ENCODE peak calls at places on chromosomes 11 and 22, in five cellular contexts. M is SW480, D is AG09309, U is Peyer's patch, X is uterus. Y is an unnamed sample.

GRCh38 chr22:39089928-39090327 is 7.1 kb upstream of the APOBEC3H start:
- DNase-seq in D (no peak), X (no peak), M (no peak), U (no peak), Y (no peak)

GRCh38 chr11:111957663-111958415 is 20.7 kb downstream of the DIXDC1 start:
- DNase-seq in D (no peak), X (no peak), U (no peak), M (no peak), Y (no peak)

GRCh38 chr11:115920841-115921480 is 416.7 kb upstream of the CADM1 start:
- DNase-seq in M (no peak), X (no peak), U (no peak), D (no peak), Y (no peak)

GRCh38 chr22:41380993-41381328 is 781 bp upstream of the TEF start:
- DNase-seq in X (no peak), M (peak; percentile 91), U (peak; percentile 31), D (peak; percentile 94), Y (no peak)

GRCh38 chr22:28952857-28953256 is 69.5 kb downstream of the ZNRF3 start:
- DNase-seq in M (no peak), U (no peak), D (peak; percentile 13), X (no peak), Y (no peak)

GRCh38 chr22:50627452-50627913 is 469 bp downstream of the ARSA start:
- DNase-seq in M (peak; percentile 36), X (no peak), D (no peak), U (no peak), Y (no peak)

GRCh38 chr11:33375688-33376311 is 118.6 kb downstream of the HIPK3 start:
- DNase-seq in M (peak; percentile 19), D (no peak), X (no peak), U (no peak), Y (no peak)

GRCh38 chr11:74663315-74663714 is 67.9 kb downstream of the CHRDL2 start:
- DNase-seq in X (no peak), M (no peak), U (no peak), D (no peak), Y (no peak)

GRCh38 chr22:50583294-50583865 is 731 bp upstream of the CHKB start:
- DNase-seq in D (no peak), U (no peak), M (no peak), X (no peak), Y (no peak)

GRCh38 chr11:43879789-43880639 is 617 bp upstream of the ALKBH3 start:
- DNase-seq in U (no peak), X (no peak), D (no peak), M (no peak), Y (no peak)

GRCh38 chr11:128210148-128210940 is 377.0 kb downstream of the ETS1 start:
- DNase-seq in D (peak; percentile 98), M (peak; percentile 96), U (no peak), X (peak; percentile 44), Y (no peak)

GRCh38 chr11:62601114-62601363 is 626 bp downstream of the MTA2 start:
- DNase-seq in D (no peak), M (peak; percentile 33), U (no peak), X (peak; percentile 63), Y (no peak)

GRCh38 chr11:106446961-106447360 is 369.5 kb downstream of the AASDHPPT start:
- DNase-seq in M (no peak), D (no peak), U (no peak), X (no peak), Y (no peak)

GRCh38 chr11:96278039-96278897 is 64.7 kb downstream of the MAML2 start:
- DNase-seq in M (peak; percentile 65), X (no peak), U (no peak), D (no peak), Y (no peak)

GRCh38 chr11:129041611-129042018 is 98.9 kb upstream of the TP53AIP1 start:
- DNase-seq in D (no peak), M (no peak), X (no peak), U (no peak), Y (no peak)

GRCh38 chr11:41954034-41954433 is 494.6 kb upstream of the LRRC4C start:
- DNase-seq in M (no peak), U (no peak), D (no peak), X (no peak), Y (no peak)

GRCh38 chr11:9664276-9665171 is 647 bp downstream of the SWAP70 start:
- DNase-seq in X (peak; percentile 47), D (no peak), U (peak; percentile 37), M (peak; percentile 65), Y (no peak)

GRCh38 chr11:67357831-67358555 is 4.6 kb upstream of the POLD4 start:
- DNase-seq in U (no peak), M (peak; percentile 76), X (no peak), D (no peak), Y (no peak)

GRCh38 chr11:36452987-36453386 is 57.1 kb downstream of the TRAF6 start:
- DNase-seq in U (no peak), D (no peak), X (no peak), M (no peak), Y (peak; percentile 59)

GRCh38 chr22:40487663-40488249 is 117.4 kb downstream of the SGSM3 start:
- DNase-seq in M (peak; percentile 30), X (no peak), D (no peak), U (no peak), Y (no peak)

GRCh38 chr22:37624876-37625275 is 14.6 kb upstream of the SH3BP1 start:
- DNase-seq in D (no peak), U (no peak), M (no peak), X (no peak), Y (no peak)

GRCh38 chr11:104361975-104362374 is 198.0 kb upstream of the PDGFD start:
- DNase-seq in U (no peak), X (no peak), D (no peak), M (no peak), Y (no peak)

GRCh38 chr11:122186439-122187080 is 70.5 kb upstream of the BLID start:
- DNase-seq in X (no peak), D (peak; percentile 99), M (no peak), U (no peak), Y (peak; percentile 100)

GRCh38 chr11:33899383-33900037 is 7.6 kb upstream of the LMO2 start:
- DNase-seq in D (peak; percentile 29), X (peak; percentile 85), U (no peak), M (peak; percentile 76), Y (no peak)

GRCh38 chr11:23653071-23653675 is 792.9 kb upstream of the CCDC179 start:
- DNase-seq in U (no peak), D (no peak), X (no peak), M (no peak), Y (no peak)

GRCh38 chr11:16086229-16086628 is 270.1 kb downstream of the SOX6 start:
- DNase-seq in M (no peak), X (no peak), U (no peak), D (no peak), Y (no peak)

GRCh38 chr11:22163394-22163797 is 29.5 kb upstream of the ANO5 start:
- DNase-seq in U (no peak), X (no peak), D (no peak), M (no peak), Y (peak; percentile 88)

GRCh38 chr11:46967962-46968361 is 31.4 kb downstream of the CSTPP1 start:
- DNase-seq in D (no peak), U (no peak), X (no peak), M (no peak), Y (no peak)

GRCh38 chr11:8318536-8318935 is 54.9 kb upstream of the LMO1 start:
- DNase-seq in D (no peak), X (no peak), U (no peak), M (no peak), Y (no peak)

GRCh38 chr11:116601734-116602636 is 170.8 kb downstream of the BUD13 start:
- DNase-seq in D (no peak), U (no peak), M (peak; percentile 53), X (peak; percentile 30), Y (peak; percentile 32)

GRCh38 chr11:86625981-86626380 is 46.4 kb downstream of the ME3 start:
- DNase-seq in U (no peak), D (no peak), M (no peak), X (no peak), Y (no peak)

GRCh38 chr11:75424396-75424795 is 8.6 kb downstream of the KLHL35 start:
- DNase-seq in U (no peak), M (no peak), X (no peak), D (no peak), Y (no peak)

GRCh38 chr11:82557274-82557673 is 176.4 kb downstream of the FAM181B start:
- DNase-seq in M (no peak), D (no peak), X (no peak), U (peak; percentile 22), Y (no peak)

GRCh38 chr11:121964591-121964990 is 151.4 kb downstream of the BLID start:
- DNase-seq in D (no peak), X (no peak), M (no peak), U (no peak), Y (no peak)

GRCh38 chr22:41001722-41002122 is 50.5 kb downstream of the RBX1 start:
- DNase-seq in X (no peak), M (peak; percentile 61), U (no peak), D (peak; percentile 1), Y (no peak)

GRCh38 chr11:43518407-43519165 is 159.9 kb downstream of the TTC17 start:
- DNase-seq in D (no peak), M (no peak), U (no peak), X (no peak), Y (no peak)

GRCh38 chr11:79413258-79413657 is 27.6 kb downstream of the TENM4 start:
- DNase-seq in X (peak; percentile 90), D (peak; percentile 77), M (peak; percentile 18), U (peak; percentile 34), Y (no peak)

GRCh38 chr22:30212363-30212995 is 34.1 kb downstream of the LIF start:
- DNase-seq in M (peak; percentile 92), X (peak; percentile 51), U (no peak), D (peak; percentile 71), Y (peak; percentile 7)

GRCh38 chr11:104918113-104918824 is 20.0 kb upstream of the CASP12 start:
- DNase-seq in X (no peak), U (no peak), M (no peak), D (peak; percentile 59), Y (no peak)

Y was measured in GF-D8.